ENCODE peak calls at places on chromosomes 5 and 9, in ten cellular contexts. J is endothelial cell; R is cardiac fibroblast; E is GM20000; X is right lobe of liver; I is ovary; D is cardiac muscle cell; F is BJ; Z is CD4-positive, alpha-beta T cell; P is brain microvascular endothelial cell. C is an unnamed sample.

GRCh38 chr9:26181836-26182235 is 503.6 kb upstream of the TUSC1 start:
- DNase-seq in J (no peak), R (no peak), E (no peak), X (no peak), I (no peak), D (no peak), F (no peak), Z (no peak), P (no peak), C (no peak)

GRCh38 chr5:83645936-83646335 is 74.7 kb downstream of the HAPLN1 start:
- DNase-seq in J (no peak), R (peak), E (no peak), X (no peak), I (no peak), D (no peak), F (no peak), Z (no peak), P (no peak), C (no peak)

GRCh38 chr5:171323007-171323406 is 14.0 kb downstream of the TLX3 start:
- DNase-seq in J (no peak), R (no peak), E (no peak), X (no peak), I (no peak), D (no peak), F (no peak), Z (no peak), P (no peak), C (no peak)

GRCh38 chr5:157164521-157164920 is 1.5 kb downstream of the GARIN3 start:
- DNase-seq in J (no peak), R (no peak), E (no peak), X (no peak), I (no peak), D (no peak), F (no peak), Z (no peak), P (no peak), C (no peak)

GRCh38 chr5:133890776-133891280 is 77.6 kb downstream of the C5orf15 start:
- DNase-seq in J (no peak), R (no peak), E (no peak), X (no peak), I (no peak), D (no peak), F (no peak), Z (no peak), P (no peak), C (no peak)

GRCh38 chr5:167945542-167946384 is 345.7 kb upstream of the WWC1 start:
- DNase-seq in J (no peak), R (peak), E (no peak), X (no peak), I (no peak), D (no peak), F (peak), Z (no peak), P (peak), C (no peak)

GRCh38 chr5:142845954-142846398 is 75.8 kb downstream of the ARHGAP26 start:
- DNase-seq in J (no peak), R (no peak), E (no peak), X (no peak), I (no peak), D (no peak), F (no peak), Z (no peak), P (no peak), C (no peak)

GRCh38 chr5:154654484-154655375 is 100.4 kb upstream of the LARP1 start:
- DNase-seq in J (no peak), R (peak), E (no peak), X (no peak), I (no peak), D (no peak), F (no peak), Z (no peak), P (no peak), C (no peak)

GRCh38 chr9:109894921-109895758 is 115.1 kb downstream of the PALM2AKAP2 start:
- DNase-seq in J (no peak), R (peak), E (peak), X (no peak), I (no peak), D (no peak), F (peak), Z (no peak), P (peak), C (no peak)

GRCh38 chr9:87116492-87116891 is 169.2 kb upstream of the GAS1 start:
- DNase-seq in J (no peak), R (no peak), E (no peak), X (no peak), I (no peak), D (no peak), F (no peak), Z (no peak), P (no peak), C (no peak)

GRCh38 chr9:99677281-99677680 is 144.4 kb upstream of the NR4A3 start:
- DNase-seq in J (no peak), R (peak), E (no peak), X (no peak), I (no peak), D (no peak), F (no peak), Z (no peak), P (peak), C (no peak)

GRCh38 chr5:80406980-80407734 is 707 bp upstream of the ZFYVE16 start:
- DNase-seq in J (peak), R (peak), E (no peak), X (peak), I (peak), D (no peak), F (no peak), Z (no peak), P (peak), C (no peak)

GRCh38 chr5:23389543-23390215 is 117.7 kb upstream of the PRDM9 start:
- DNase-seq in J (no peak), R (no peak), E (no peak), X (no peak), I (no peak), D (peak), F (no peak), Z (no peak), P (no peak), C (no peak)

GRCh38 chr5:26932238-26932637 is 106.1 kb downstream of the CDH9 start:
- DNase-seq in J (no peak), R (no peak), E (no peak), X (no peak), I (no peak), D (no peak), F (no peak), Z (no peak), P (no peak), C (no peak)

GRCh38 chr5:82298668-82299067 is 20.5 kb upstream of the RPS23 start:
- DNase-seq in J (no peak), R (no peak), E (no peak), X (no peak), I (no peak), D (no peak), F (no peak), Z (no peak), P (no peak), C (no peak)

GRCh38 chr5:135191084-135191826 is 157.2 kb upstream of the PITX1 start:
- DNase-seq in J (peak), R (peak), E (peak), X (peak), I (peak), D (peak), F (no peak), Z (peak), P (peak), C (peak)

GRCh38 chr5:6950872-6951271 is 237.6 kb downstream of the TENT4A start:
- DNase-seq in J (no peak), R (no peak), E (no peak), X (no peak), I (no peak), D (no peak), F (no peak), Z (no peak), P (no peak), C (no peak)

GRCh38 chr5:169395136-169395535 is 94.2 kb upstream of the SLIT3 start:
- DNase-seq in J (no peak), R (peak), E (no peak), X (no peak), I (no peak), D (no peak), F (no peak), Z (no peak), P (no peak), C (no peak)

GRCh38 chr5:154395407-154396106 is 50.2 kb upstream of the SAP30L start:
- DNase-seq in J (no peak), R (peak), E (peak), X (peak), I (no peak), D (no peak), F (no peak), Z (no peak), P (no peak), C (no peak)

GRCh38 chr9:78857371-78858225 is 560.7 kb downstream of the PSAT1 start:
- DNase-seq in J (no peak), R (no peak), E (no peak), X (no peak), I (no peak), D (no peak), F (no peak), Z (no peak), P (no peak), C (no peak)

GRCh38 chr9:38024036-38024681 is 44.9 kb downstream of the SHB start:
- DNase-seq in J (no peak), R (peak), E (no peak), X (peak), I (peak), D (peak), F (no peak), Z (no peak), P (peak), C (no peak)

GRCh38 chr5:171537463-171537862 is 118.0 kb downstream of the FGF18 start:
- DNase-seq in J (no peak), R (peak), E (no peak), X (no peak), I (no peak), D (no peak), F (no peak), Z (no peak), P (no peak), C (no peak)

GRCh38 chr5:145924849-145925248 is 11.5 kb upstream of the SH3RF2 start:
- DNase-seq in J (no peak), R (no peak), E (no peak), X (no peak), I (no peak), D (no peak), F (no peak), Z (no peak), P (no peak), C (no peak)

GRCh38 chr9:78574354-78575036 is 277.6 kb downstream of the PSAT1 start:
- DNase-seq in J (no peak), R (peak), E (no peak), X (no peak), I (no peak), D (no peak), F (no peak), Z (no peak), P (no peak), C (no peak)

GRCh38 chr5:61697811-61698587 is 365.9 kb downstream of the ZSWIM6 start:
- DNase-seq in J (no peak), R (no peak), E (no peak), X (no peak), I (no peak), D (no peak), F (no peak), Z (no peak), P (no peak), C (no peak)

GRCh38 chr9:128245293-128246151 is 30.3 kb downstream of the GOLGA2 start:
- DNase-seq in J (peak), R (peak), E (no peak), X (no peak), I (no peak), D (no peak), F (no peak), Z (no peak), P (peak), C (no peak)

GRCh38 chr9:110340306-110340705 is 2.6 kb upstream of the TXNDC8 start:
- DNase-seq in J (peak), R (peak), E (no peak), X (no peak), I (no peak), D (peak), F (no peak), Z (no peak), P (peak), C (no peak)

GRCh38 chr5:127216906-127217675 is 73.5 kb upstream of the MEGF10 start:
- DNase-seq in J (no peak), R (no peak), E (no peak), X (no peak), I (no peak), D (peak), F (no peak), Z (no peak), P (no peak), C (no peak)

GRCh38 chr5:59587489-59588337 is 305.8 kb downstream of the PDE4D start:
- DNase-seq in J (peak), R (peak), E (no peak), X (peak), I (no peak), D (peak), F (no peak), Z (no peak), P (peak), C (no peak)

GRCh38 chr5:50990296-50990924 is 324.0 kb downstream of the PARP8 start:
- DNase-seq in J (no peak), R (no peak), E (no peak), X (no peak), I (no peak), D (no peak), F (no peak), Z (no peak), P (no peak), C (no peak)

GRCh38 chr5:78295035-78295961 is 800 bp upstream of the AP3B1 start:
- DNase-seq in J (peak), R (peak), E (peak), X (peak), I (peak), D (peak), F (no peak), Z (peak), P (no peak), C (no peak)

GRCh38 chr5:132385321-132386105 is 16.0 kb downstream of the SLC22A5 start:
- DNase-seq in J (peak), R (peak), E (peak), X (peak), I (peak), D (peak), F (no peak), Z (peak), P (peak), C (no peak)

GRCh38 chr5:126656397-126657007 is 55.8 kb downstream of the PHAX start:
- DNase-seq in J (no peak), R (peak), E (peak), X (no peak), I (no peak), D (peak), F (no peak), Z (no peak), P (no peak), C (no peak)

GRCh38 chr5:35853652-35854051 is 3.0 kb upstream of the IL7R start:
- DNase-seq in J (no peak), R (no peak), E (no peak), X (no peak), I (peak), D (no peak), F (no peak), Z (peak), P (no peak), C (no peak)

GRCh38 chr9:111961575-111961974 is 65.0 kb downstream of the UGCG start:
- DNase-seq in J (no peak), R (peak), E (no peak), X (no peak), I (no peak), D (no peak), F (no peak), Z (no peak), P (peak), C (no peak)

GRCh38 chr9:129121483-129121882 is 10.3 kb downstream of the PTPA start:
- DNase-seq in J (no peak), R (peak), E (no peak), X (no peak), I (no peak), D (no peak), F (no peak), Z (no peak), P (no peak), C (no peak)

GRCh38 chr5:40258205-40258604 is 421.5 kb upstream of the PTGER4 start:
- DNase-seq in J (peak), R (peak), E (no peak), X (no peak), I (no peak), D (no peak), F (no peak), Z (no peak), P (no peak), C (no peak)

GRCh38 chr5:172904643-172905345 is 54.4 kb upstream of the RPL26L1 start:
- DNase-seq in J (no peak), R (peak), E (no peak), X (peak), I (peak), D (no peak), F (no peak), Z (no peak), P (no peak), C (no peak)

GRCh38 chr9:69411931-69412740 is 87.1 kb downstream of the ENTREP1 start:
- DNase-seq in J (no peak), R (no peak), E (no peak), X (no peak), I (no peak), D (no peak), F (no peak), Z (no peak), P (no peak), C (no peak)

GRCh38 chr9:69411246-69411645 is 86.2 kb downstream of the ENTREP1 start:
- DNase-seq in J (no peak), R (no peak), E (no peak), X (no peak), I (no peak), D (no peak), F (no peak), Z (no peak), P (no peak), C (no peak)

DNA sequence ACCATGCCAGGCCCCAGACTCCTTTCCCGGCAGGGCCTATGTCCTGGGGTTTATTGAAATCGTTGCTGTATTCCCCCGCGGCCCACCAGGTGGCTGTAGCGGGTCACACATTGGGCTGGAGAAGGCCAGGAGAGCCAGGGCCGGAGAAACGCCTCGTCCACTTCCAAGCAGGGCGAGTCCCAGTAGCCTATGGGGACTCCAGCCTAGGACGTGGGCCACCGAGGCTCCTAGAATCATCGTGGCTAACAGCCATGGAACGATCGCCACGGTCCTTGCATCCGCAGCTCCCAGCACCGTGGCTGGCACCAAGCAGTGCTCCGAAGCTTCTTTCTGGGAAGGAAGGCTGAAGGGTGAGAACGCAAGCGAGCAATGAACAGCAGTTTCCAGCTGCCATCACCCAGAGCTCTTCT is 87.7 kb downstream of the ENTREP1 start:
- DNase-seq in J (peak), R (peak), E (peak), X (peak), I (peak), D (peak), F (peak), Z (no peak), P (peak), C (no peak)
- TF ChIP-seq CTCF in J (peak), R (peak), E (peak), X (peak), I (peak), D (peak), F (peak), Z (no peak), P (peak), C (no peak)

GRCh38 chr5:112733586-112733985 is 4.1 kb upstream of the APC start:
- DNase-seq in J (no peak), R (no peak), E (no peak), X (no peak), I (no peak), D (no peak), F (no peak), Z (no peak), P (no peak), C (no peak)

GRCh38 chr5:112734597-112734996 is 3.1 kb upstream of the APC start:
- DNase-seq in J (no peak), R (no peak), E (no peak), X (no peak), I (no peak), D (no peak), F (no peak), Z (no peak), P (no peak), C (no peak)

GRCh38 chr5:112737472-112738179 is at the start of gene APC:
- DNase-seq in J (peak), R (peak), E (peak), X (peak), I (peak), D (peak), F (peak), Z (peak), P (peak), C (peak)

GRCh38 chr5:112737088-112737471 is 605 bp upstream of the APC start:
- DNase-seq in J (no peak), R (peak), E (no peak), X (no peak), I (no peak), D (no peak), F (no peak), Z (no peak), P (no peak), C (no peak)

DNA sequence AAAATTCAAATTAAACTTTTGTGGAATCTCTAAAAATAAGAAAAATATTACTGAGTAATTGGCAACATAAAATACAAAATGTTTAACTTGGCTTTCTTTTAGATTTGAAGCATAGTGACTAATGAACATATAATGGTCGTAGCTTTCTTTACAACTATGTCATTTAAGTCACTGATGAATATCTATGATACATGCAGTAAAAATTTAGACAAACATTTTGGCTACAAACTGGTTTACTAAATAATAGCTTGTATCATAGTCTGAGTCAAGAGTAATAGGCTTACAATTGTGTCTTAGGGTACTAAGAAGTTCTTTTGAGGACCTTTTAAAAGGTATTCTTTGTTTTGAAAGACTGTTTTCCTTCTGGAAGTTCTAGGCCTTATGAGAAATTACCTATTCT is 2.0 kb upstream of the APC start:
- DNase-seq in J (no peak), R (peak), E (no peak), X (no peak), I (no peak), D (no peak), F (peak), Z (no peak), P (no peak), C (no peak)
- TF ChIP-seq CTCF in J (no peak), R (no peak), E (no peak), X (no peak), I (no peak), D (no peak), F (no peak), Z (no peak), P (no peak), C (no peak)

DNA sequence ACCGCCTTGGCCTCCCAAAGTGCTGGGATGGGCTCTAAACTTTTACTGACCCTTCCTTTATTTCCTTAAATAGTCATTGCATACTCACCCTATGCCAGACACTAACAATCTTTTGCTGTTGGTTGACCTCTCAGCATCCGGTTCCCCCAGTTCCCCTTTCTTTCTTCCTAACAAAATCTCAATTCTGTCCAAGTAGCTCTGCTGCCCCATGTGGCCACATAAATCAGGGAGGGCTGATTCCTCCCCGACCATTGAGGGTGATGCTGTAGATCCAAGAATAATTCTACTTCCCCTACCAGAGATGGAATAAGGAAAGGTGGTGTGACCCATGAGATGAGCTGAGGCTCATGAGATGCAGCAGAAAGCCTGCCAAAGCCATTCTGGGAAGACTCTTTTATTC is 315.3 kb upstream of the MSX2 start:
- DNase-seq in J (no peak), R (no peak), E (no peak), X (no peak), I (no peak), D (no peak), F (no peak), Z (no peak), P (no peak), C (no peak)
- TF ChIP-seq CTCF in J (no peak), R (no peak), E (peak), X (no peak), I (no peak), D (peak), F (peak), Z (no peak), P (peak), C (no peak)

GRCh38 chr5:119229950-119230349 is 125.9 kb upstream of the TNFAIP8 start:
- DNase-seq in J (no peak), R (peak), E (no peak), X (no peak), I (no peak), D (no peak), F (no peak), Z (no peak), P (no peak), C (no peak)
- TF ChIP-seq CTCF in J (no peak), R (no peak), E (no peak), X (no peak), I (no peak), D (no peak), F (no peak), Z (no peak), P (no peak), C (no peak)

GRCh38 chr5:33233013-33233463 is 207.7 kb upstream of the TARS1 start:
- DNase-seq in J (no peak), R (no peak), E (no peak), X (no peak), I (no peak), D (no peak), F (no peak), Z (no peak), P (no peak), C (no peak)
- TF ChIP-seq CTCF in J (no peak), R (no peak), E (no peak), X (no peak), I (no peak), D (no peak), F (no peak), Z (no peak), P (no peak), C (no peak)